ENCODE peak calls at places on chromosomes 16 and 17, in seven cellular contexts. S is GM12878, O is K562, R is HCT116, H is SK-N-SH, T is endothelial cell of umbilical vein, M is H1. N is an unnamed sample.

GRCh38 chr16:86834451-86835035 is 256.2 kb downstream of the FOXL1 start:
- DNase-seq in T (peak; percentile 41), M (peak; percentile 67), H (no peak), O (no peak), R (no peak), S (no peak), N (no peak)

GRCh38 chr16:76235426-76235825 is 41.8 kb upstream of the CNTNAP4 start:
- DNase-seq in H (no peak), S (no peak), M (no peak), R (no peak), T (no peak), O (no peak), N (no peak)

GRCh38 chr17:56884483-56885144 is 29.2 kb downstream of the TRIM25 start:
- DNase-seq in R (no peak), M (no peak), H (no peak), O (no peak), S (no peak), T (no peak), N (no peak)

GRCh38 chr17:47905221-47905733 is 9.2 kb downstream of the SP2 start:
- DNase-seq in T (peak; percentile 77), M (no peak), R (no peak), H (no peak), O (no peak), S (no peak), N (no peak)

GRCh38 chr16:2150418-2151187 is 2.2 kb downstream of the RAB26 start:
- DNase-seq in R (no peak), T (no peak), H (peak; percentile 64), O (no peak), S (no peak), M (peak; percentile 83), N (no peak)

GRCh38 chr17:33269337-33270060 is 23.6 kb downstream of the ASIC2 start:
- DNase-seq in O (no peak), H (no peak), S (no peak), R (no peak), T (no peak), M (no peak), N (peak; percentile 97)

GRCh38 chr16:72455743-72456659 is 284.0 kb upstream of the PMFBP1 start:
- DNase-seq in R (no peak), S (no peak), M (no peak), H (no peak), O (no peak), T (peak; percentile 20), N (no peak)

GRCh38 chr16:68433316-68433715 is 15.0 kb downstream of the SMPD3 start:
- DNase-seq in M (no peak), S (no peak), H (no peak), R (no peak), O (no peak), T (no peak), N (no peak)

GRCh38 chr17:44084131-44084538 is 13.6 kb downstream of the G6PC3 start:
- DNase-seq in M (peak; percentile 85), H (peak; percentile 78), S (no peak), R (no peak), O (peak; percentile 52), T (no peak), N (no peak)

GRCh38 chr16:84614914-84615813 is 2.7 kb downstream of the COTL1 start:
- DNase-seq in S (no peak), M (no peak), R (no peak), O (no peak), T (no peak), H (no peak), N (no peak)

GRCh38 chr17:46814446-46814845 is 4.0 kb downstream of the WNT3 start:
- DNase-seq in M (no peak), H (no peak), S (no peak), R (no peak), T (no peak), O (no peak), N (no peak)

GRCh38 chr17:75412455-75413317 is 7.2 kb upstream of the GRB2 start:
- DNase-seq in R (peak; percentile 75), O (peak; percentile 70), S (no peak), T (peak; percentile 74), H (peak; percentile 81), M (peak; percentile 86), N (no peak)

GRCh38 chr16:67249178-67249759 is 490 bp downstream of the SLC9A5 start:
- DNase-seq in S (no peak), O (no peak), R (no peak), M (peak; percentile 62), H (no peak), T (no peak), N (no peak)

GRCh38 chr16:75572859-75573542 is 6.8 kb downstream of the GABARAPL2 start:
- DNase-seq in O (no peak), R (no peak), H (no peak), S (no peak), T (no peak), M (no peak), N (no peak)

GRCh38 chr16:51762081-51762995 is 611.3 kb upstream of the SALL1 start:
- DNase-seq in H (peak; percentile 76), R (no peak), O (peak; percentile 66), T (peak; percentile 36), S (no peak), M (peak; percentile 93), N (no peak)

GRCh38 chr16:2911580-2912329 is at the start of gene FLYWCH1:
- DNase-seq in S (peak; percentile 88), O (peak; percentile 93), H (peak; percentile 97), T (peak; percentile 98), R (peak; percentile 96), M (peak; percentile 99), N (peak; percentile 79)

GRCh38 chr17:54968954-54969400 is 412 bp downstream of the STXBP4 start:
- DNase-seq in R (no peak), H (peak; percentile 69), T (no peak), M (no peak), O (no peak), S (no peak), N (no peak)

GRCh38 chr16:50992366-50993032 is 158.6 kb downstream of the SALL1 start:
- DNase-seq in M (no peak), R (no peak), S (no peak), T (no peak), O (no peak), H (no peak), N (no peak)

GRCh38 chr17:57541472-57542394 is 203.4 kb downstream of the CCDC182 start:
- DNase-seq in M (no peak), H (peak; percentile 76), O (peak; percentile 74), T (no peak), S (no peak), R (peak; percentile 50), N (no peak)

GRCh38 chr16:72825912-72826621 is 221.9 kb downstream of the ZFHX3 start:
- DNase-seq in M (no peak), H (no peak), S (no peak), R (no peak), O (no peak), T (no peak), N (no peak)

GRCh38 chr17:17361543-17362511 is 58.7 kb downstream of the NT5M start:
- DNase-seq in S (no peak), T (no peak), M (no peak), R (no peak), O (no peak), H (peak; percentile 15), N (no peak)

GRCh38 chr17:81723651-81724209 is 11.6 kb downstream of the SLC25A10 start:
- DNase-seq in H (no peak), T (no peak), O (no peak), S (no peak), R (no peak), M (no peak), N (no peak)

GRCh38 chr17:66564992-66565465 is 262.6 kb downstream of the PRKCA start:
- DNase-seq in M (peak; percentile 55), O (no peak), R (no peak), H (no peak), S (no peak), T (no peak), N (no peak)
- TF ChIP-seq POLR2AphosphoS5 in M (no peak), O (no peak), R (no peak), H (no peak), S (no peak), T (peak; percentile 28), N (no peak)

DNA sequence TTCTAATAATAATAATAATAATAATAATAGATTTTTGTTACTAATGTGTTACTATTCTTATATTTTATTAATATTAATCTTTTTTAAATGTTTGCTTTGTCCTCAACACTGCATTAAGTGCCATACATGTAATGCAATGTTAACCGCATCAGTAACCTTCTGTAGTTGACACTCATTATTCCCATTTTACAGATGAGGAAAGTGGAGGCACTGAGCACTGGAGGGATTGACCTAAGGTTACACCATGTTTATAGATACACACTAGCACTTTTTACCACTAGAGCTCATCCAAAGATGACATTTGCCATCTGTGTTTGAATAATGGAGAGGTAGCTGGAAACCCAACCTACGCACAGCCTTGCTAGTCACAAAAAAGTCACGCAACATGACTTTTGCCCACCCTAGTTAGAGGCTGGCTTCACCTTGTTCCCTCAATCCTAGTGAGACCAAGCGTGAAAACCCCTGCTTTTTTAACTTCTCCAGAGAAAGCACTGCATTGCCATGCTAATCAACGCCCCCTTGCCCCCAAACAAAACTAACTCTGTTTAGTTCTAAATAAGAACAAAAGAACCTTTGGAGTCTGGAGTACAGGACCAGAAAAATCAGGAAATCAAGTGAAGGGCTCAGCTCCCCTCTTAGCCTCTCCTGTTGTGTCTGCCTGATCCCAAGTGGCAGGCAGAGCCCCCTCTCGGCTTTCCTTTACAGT is 2.3 kb downstream of the ARSG start:
- DNase-seq in H (no peak), R (no peak), M (no peak), S (no peak), T (no peak), O (no peak), N (no peak)
- H3K9ac ChIP-seq in H (no peak overlapping the region), R (no peak overlapping the region), M (no peak overlapping the region), S (no peak overlapping the region), T (no peak overlapping the region), O (no peak overlapping the region), N (no peak overlapping the region)

DNA sequence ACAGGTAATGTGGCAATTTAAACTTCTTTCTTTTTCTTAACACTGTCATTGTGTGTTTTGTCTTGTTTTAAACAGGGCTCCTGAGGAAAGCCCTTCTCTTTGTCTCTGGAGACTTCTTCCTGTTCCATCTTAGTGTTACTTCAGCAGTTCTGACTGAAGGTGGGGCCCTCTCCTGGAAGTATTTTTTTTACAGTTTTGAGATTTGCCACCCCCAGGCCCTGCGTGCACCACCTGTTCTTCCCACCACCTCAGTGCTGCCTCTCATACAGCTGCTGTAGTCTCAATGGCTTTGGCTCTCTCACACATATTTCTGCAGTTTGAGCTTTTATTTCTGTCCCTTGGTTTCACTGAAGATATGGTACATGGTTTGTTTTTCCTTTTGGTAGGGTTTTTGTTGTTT is 52.5 kb upstream of the ALDH3A1 start:
- DNase-seq in T (no peak), S (no peak), R (no peak), H (no peak), O (no peak), M (no peak), N (no peak)
- H3K9me3 ChIP-seq in T (no peaks in the 10 kb centered on the region), S (peaks cover 4% of the 10 kb centered on the region), R (no peaks in the 10 kb centered on the region), H (peaks cover 3% of the 10 kb centered on the region), O (no peaks in the 10 kb centered on the region), M (peaks cover 3% of the 10 kb centered on the region), N (no peaks in the 10 kb centered on the region)

DNA sequence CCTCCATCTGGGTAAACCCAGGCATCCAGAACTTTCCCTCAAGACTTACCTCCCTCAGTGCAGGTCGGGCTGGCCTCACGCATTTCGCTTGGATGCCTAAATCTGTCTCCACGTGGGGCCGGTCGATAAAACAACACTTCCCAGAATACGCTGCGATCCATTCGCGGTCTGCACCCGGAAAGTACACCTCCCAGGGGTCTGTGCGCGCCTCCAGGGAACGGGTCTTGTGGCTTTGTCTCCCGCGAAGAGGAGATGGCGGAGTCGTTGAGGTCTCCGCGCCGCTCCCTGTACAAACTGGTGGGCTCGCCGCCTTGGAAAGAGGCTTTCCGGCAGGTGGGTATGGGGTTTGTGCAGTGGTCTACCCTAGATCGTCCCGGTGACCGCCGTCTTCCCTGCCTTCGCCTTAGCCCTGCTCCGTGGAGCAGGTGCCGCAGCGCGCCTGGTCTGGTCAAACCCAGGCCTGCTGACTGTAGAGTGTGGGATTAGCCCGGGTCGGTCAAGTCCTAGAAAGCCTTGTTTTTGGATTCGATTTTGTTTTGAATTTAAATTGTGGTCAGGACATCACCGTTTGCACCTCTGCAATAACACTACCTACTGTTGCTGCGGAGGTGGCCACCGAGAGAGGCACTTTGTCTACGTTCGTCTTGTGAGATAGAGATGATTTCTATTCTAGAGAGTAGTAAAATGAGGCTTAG is at the start of gene RPAIN:
- DNase-seq in M (peak; percentile 87), T (no peak), O (peak; percentile 65), S (no peak), R (peak; percentile 81), H (peak; percentile 88), N (no peak)
- TF ChIP-seq POLR2AphosphoS5 in M (peak; percentile 99), T (peak; percentile 65), O (peak; percentile 79), S (peak; percentile 80), R (peak; percentile 90), H (peak; percentile 96), N (peak; percentile 75)